ENCODE peak calls at places on chromosome 9, in four cellular contexts. One of them, this sample, is unnamed.
A peak's percentile ranks its signal among the peaks of the same experiment; 100 is the strongest.

GRCh38 chr9:97386265-97386633 is 25.6 kb upstream of the TDRD7 start:
- DNase-seq in SK-N-SH: no peak
- DNase-seq in K562: no peak
- DNase-seq in HCT116: no peak
- DNase-seq in this sample: peak; percentile 43

GRCh38 chr9:96599298-96599697 is 20.3 kb downstream of the CDC14B start:
- DNase-seq in SK-N-SH: no peak
- DNase-seq in K562: no peak
- DNase-seq in HCT116: no peak
- DNase-seq in this sample: no peak

GRCh38 chr9:102135768-102136167 is 397.3 kb upstream of the GRIN3A start:
- DNase-seq in SK-N-SH: no peak
- DNase-seq in K562: no peak
- DNase-seq in HCT116: no peak
- DNase-seq in this sample: no peak

GRCh38 chr9:125732562-125732961 is 14.6 kb upstream of the PBX3 start:
- DNase-seq in SK-N-SH: no peak
- DNase-seq in K562: no peak
- DNase-seq in HCT116: no peak
- DNase-seq in this sample: no peak

GRCh38 chr9:61670616-61671015 is 480.8 kb downstream of the SPATA31A7 start:
- DNase-seq in SK-N-SH: no peak
- DNase-seq in K562: no peak
- DNase-seq in HCT116: no peak
- DNase-seq in this sample: no peak

GRCh38 chr9:114228034-114228808 is 72.9 kb downstream of the COL27A1 start:
- DNase-seq in SK-N-SH: no peak
- DNase-seq in K562: no peak
- DNase-seq in HCT116: no peak
- DNase-seq in this sample: no peak

GRCh38 chr9:96382175-96382574 is 1.3 kb downstream of the SLC35D2 start:
- DNase-seq in SK-N-SH: no peak
- DNase-seq in K562: peak; percentile 22
- DNase-seq in HCT116: peak; percentile 35
- DNase-seq in this sample: peak; percentile 20

GRCh38 chr9:34554211-34555001 is 31.6 kb upstream of the ENHO start:
- DNase-seq in SK-N-SH: peak; percentile 85
- DNase-seq in K562: no peak
- DNase-seq in HCT116: no peak
- DNase-seq in this sample: no peak

GRCh38 chr9:108543251-108543768 is 312.5 kb downstream of the ACTL7B start:
- DNase-seq in SK-N-SH: no peak
- DNase-seq in K562: no peak
- DNase-seq in HCT116: no peak
- DNase-seq in this sample: no peak

GRCh38 chr9:98370976-98371315 is 115.5 kb upstream of the TBC1D2 start:
- DNase-seq in SK-N-SH: no peak
- DNase-seq in K562: no peak
- DNase-seq in HCT116: no peak
- DNase-seq in this sample: no peak

GRCh38 chr9:81069038-81069795 is 620.1 kb downstream of the TLE1 start:
- DNase-seq in SK-N-SH: no peak
- DNase-seq in K562: no peak
- DNase-seq in HCT116: no peak
- DNase-seq in this sample: no peak

GRCh38 chr9:124830593-124830992 is 22.7 kb upstream of the WDR38 start:
- DNase-seq in SK-N-SH: no peak
- DNase-seq in K562: no peak
- DNase-seq in HCT116: no peak
- DNase-seq in this sample: no peak

GRCh38 chr9:35650341-35651158 is at the start of gene SIT1:
- DNase-seq in SK-N-SH: no peak
- DNase-seq in K562: no peak
- DNase-seq in HCT116: no peak
- DNase-seq in this sample: no peak

GRCh38 chr9:69385474-69386091 is 60.6 kb downstream of the ENTREP1 start:
- DNase-seq in SK-N-SH: no peak
- DNase-seq in K562: no peak
- DNase-seq in HCT116: no peak
- DNase-seq in this sample: no peak

GRCh38 chr9:136438909-136439549 is 616 bp downstream of the INPP5E start:
- DNase-seq in SK-N-SH: peak; percentile 82
- DNase-seq in K562: peak; percentile 47
- DNase-seq in HCT116: no peak
- DNase-seq in this sample: no peak

GRCh38 chr9:16442622-16443021 is 427.8 kb downstream of the BNC2 start:
- DNase-seq in SK-N-SH: no peak
- DNase-seq in K562: no peak
- DNase-seq in HCT116: no peak
- DNase-seq in this sample: no peak

GRCh38 chr9:35910613-35911488 is 1.6 kb downstream of the SPAAR start:
- DNase-seq in SK-N-SH: no peak
- DNase-seq in K562: peak; percentile 44
- DNase-seq in HCT116: peak; percentile 66
- DNase-seq in this sample: peak; percentile 58

GRCh38 chr9:114627553-114627952 is 16.5 kb downstream of the TMEM268 start:
- DNase-seq in SK-N-SH: no peak
- DNase-seq in K562: no peak
- DNase-seq in HCT116: no peak
- DNase-seq in this sample: no peak

GRCh38 chr9:70865471-70865870 is 255.9 kb downstream of the TRPM3 start:
- DNase-seq in SK-N-SH: no peak
- DNase-seq in K562: no peak
- DNase-seq in HCT116: no peak
- DNase-seq in this sample: no peak

GRCh38 chr9:70873506-70873905 is 247.9 kb downstream of the TRPM3 start:
- DNase-seq in SK-N-SH: no peak
- DNase-seq in K562: no peak
- DNase-seq in HCT116: no peak
- DNase-seq in this sample: no peak

GRCh38 chr9:70868044-70868443 is 253.4 kb downstream of the TRPM3 start:
- DNase-seq in SK-N-SH: no peak
- DNase-seq in K562: no peak
- DNase-seq in HCT116: no peak
- DNase-seq in this sample: no peak

GRCh38 chr9:70874451-70874850 is 247.0 kb downstream of the TRPM3 start:
- DNase-seq in SK-N-SH: no peak
- DNase-seq in K562: no peak
- DNase-seq in HCT116: no peak
- DNase-seq in this sample: no peak

GRCh38 chr9:70868661-70869652 is 252.5 kb downstream of the TRPM3 start:
- DNase-seq in SK-N-SH: no peak
- DNase-seq in K562: no peak
- DNase-seq in HCT116: no peak
- DNase-seq in this sample: no peak
- TF ChIP-seq ELF1 in SK-N-SH: no peak
- TF ChIP-seq ELF1 in K562: no peak
- TF ChIP-seq ELF1 in HCT116: no peak
- TF ChIP-seq ELF1 in this sample: no peak

DNA sequence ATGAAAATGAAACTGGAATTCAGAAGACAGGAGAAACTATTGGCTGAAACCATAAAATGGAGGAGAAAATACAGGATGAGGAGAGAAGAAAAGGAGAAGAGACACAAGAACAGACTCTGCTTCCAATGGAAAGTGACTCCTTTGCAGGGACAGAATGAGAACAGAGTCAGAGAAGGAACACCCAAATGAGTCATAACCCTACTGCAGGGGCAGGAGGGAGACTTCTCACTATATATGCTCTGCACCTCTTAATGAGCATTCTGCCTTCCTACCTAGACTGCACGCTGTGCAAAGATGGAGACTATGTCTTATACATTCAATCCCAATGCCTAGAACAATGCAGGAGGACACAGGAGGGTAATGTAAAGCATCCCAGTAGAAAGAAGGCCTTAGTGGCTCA is 2.1 kb downstream of the SAXO1 start:
- DNase-seq in SK-N-SH: no peak
- DNase-seq in K562: no peak
- DNase-seq in HCT116: no peak
- DNase-seq in this sample: no peak
- TF ChIP-seq ELF1 in SK-N-SH: no peak
- TF ChIP-seq ELF1 in K562: no peak
- TF ChIP-seq ELF1 in HCT116: no peak
- TF ChIP-seq ELF1 in this sample: no peak

DNA sequence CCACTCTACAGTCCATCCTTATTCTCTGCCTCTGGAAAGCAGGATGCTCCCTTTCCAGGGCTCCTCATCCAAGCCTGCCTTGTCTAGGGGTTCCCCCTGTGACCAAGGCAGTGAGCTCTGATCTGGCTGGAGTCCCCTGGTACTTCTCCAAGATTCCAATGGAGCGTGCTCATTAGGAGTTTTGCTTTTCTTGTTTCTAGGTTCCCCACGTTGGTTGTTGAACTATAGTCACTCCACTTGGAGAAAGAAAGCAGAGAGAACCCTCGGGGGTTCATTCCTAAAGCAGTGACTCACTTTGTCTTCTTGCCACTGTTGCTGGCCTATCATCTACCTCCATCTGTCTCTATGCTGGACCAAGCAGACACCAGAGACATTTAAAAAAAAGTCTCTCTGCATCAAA is 192.6 kb downstream of the TLE4 start:
- DNase-seq in SK-N-SH: peak; percentile 3
- DNase-seq in K562: no peak
- DNase-seq in HCT116: no peak
- DNase-seq in this sample: no peak
- TF ChIP-seq ELF1 in SK-N-SH: no peak
- TF ChIP-seq ELF1 in K562: no peak
- TF ChIP-seq ELF1 in HCT116: no peak
- TF ChIP-seq ELF1 in this sample: no peak

GRCh38 chr9:105206821-105207699 is 37.4 kb upstream of the SLC44A1 start:
- DNase-seq in SK-N-SH: no peak
- DNase-seq in K562: no peak
- DNase-seq in HCT116: no peak
- DNase-seq in this sample: no peak

GRCh38 chr9:105204416-105204815 is 40.0 kb upstream of the SLC44A1 start:
- DNase-seq in SK-N-SH: no peak
- DNase-seq in K562: no peak
- DNase-seq in HCT116: no peak
- DNase-seq in this sample: no peak

GRCh38 chr9:105205787-105206511 is 38.5 kb upstream of the SLC44A1 start:
- DNase-seq in SK-N-SH: no peak
- DNase-seq in K562: no peak
- DNase-seq in HCT116: no peak
- DNase-seq in this sample: no peak
- TF ChIP-seq ELF1 in SK-N-SH: no peak
- TF ChIP-seq ELF1 in K562: no peak
- TF ChIP-seq ELF1 in HCT116: no peak
- TF ChIP-seq ELF1 in this sample: no peak

GRCh38 chr9:86867658-86868313 is 79.5 kb downstream of the GAS1 start:
- DNase-seq in SK-N-SH: peak; percentile 20
- DNase-seq in K562: no peak
- DNase-seq in HCT116: no peak
- DNase-seq in this sample: no peak
- TF ChIP-seq ELF1 in SK-N-SH: no peak
- TF ChIP-seq ELF1 in K562: no peak
- TF ChIP-seq ELF1 in HCT116: no peak
- TF ChIP-seq ELF1 in this sample: no peak

GRCh38 chr9:83447351-83447750 is 90.8 kb downstream of the FRMD3 start:
- DNase-seq in SK-N-SH: no peak
- DNase-seq in K562: no peak
- DNase-seq in HCT116: no peak
- DNase-seq in this sample: no peak

GRCh38 chr9:83445703-83446102 is 92.5 kb downstream of the FRMD3 start:
- DNase-seq in SK-N-SH: no peak
- DNase-seq in K562: no peak
- DNase-seq in HCT116: no peak
- DNase-seq in this sample: no peak

GRCh38 chr9:83440641-83441040 is 97.6 kb downstream of the FRMD3 start:
- DNase-seq in SK-N-SH: no peak
- DNase-seq in K562: no peak
- DNase-seq in HCT116: no peak
- DNase-seq in this sample: no peak

GRCh38 chr9:83441390-83441789 is 96.8 kb downstream of the FRMD3 start:
- DNase-seq in SK-N-SH: no peak
- DNase-seq in K562: no peak
- DNase-seq in HCT116: no peak
- DNase-seq in this sample: no peak

GRCh38 chr9:83444110-83444509 is 94.1 kb downstream of the FRMD3 start:
- DNase-seq in SK-N-SH: peak; percentile 44
- DNase-seq in K562: peak; percentile 13
- DNase-seq in HCT116: no peak
- DNase-seq in this sample: no peak
- TF ChIP-seq ELF1 in SK-N-SH: no peak
- TF ChIP-seq ELF1 in K562: no peak
- TF ChIP-seq ELF1 in HCT116: no peak
- TF ChIP-seq ELF1 in this sample: no peak

GRCh38 chr9:87676976-87677775 is 48.7 kb upstream of the CTSL start:
- DNase-seq in SK-N-SH: no peak
- DNase-seq in K562: no peak
- DNase-seq in HCT116: no peak
- DNase-seq in this sample: no peak
- TF ChIP-seq ELF1 in SK-N-SH: no peak
- TF ChIP-seq ELF1 in K562: no peak
- TF ChIP-seq ELF1 in HCT116: no peak
- TF ChIP-seq ELF1 in this sample: no peak

GRCh38 chr9:126805546-126806262 is 864 bp downstream of the ZBTB43 start:
- DNase-seq in SK-N-SH: no peak
- DNase-seq in K562: peak; percentile 92
- DNase-seq in HCT116: peak; percentile 39
- DNase-seq in this sample: peak; percentile 81
- TF ChIP-seq ELF1 in SK-N-SH: no peak
- TF ChIP-seq ELF1 in K562: no peak
- TF ChIP-seq ELF1 in HCT116: no peak
- TF ChIP-seq ELF1 in this sample: no peak

GRCh38 chr9:120662513-120662912 is 51.8 kb downstream of the MEGF9 start:
- DNase-seq in SK-N-SH: peak; percentile 32
- DNase-seq in K562: no peak
- DNase-seq in HCT116: no peak
- DNase-seq in this sample: no peak

GRCh38 chr9:120659209-120659608 is 55.1 kb downstream of the MEGF9 start:
- DNase-seq in SK-N-SH: no peak
- DNase-seq in K562: no peak
- DNase-seq in HCT116: no peak
- DNase-seq in this sample: no peak

GRCh38 chr9:120659617-120660169 is 54.6 kb downstream of the MEGF9 start:
- DNase-seq in SK-N-SH: peak; percentile 25
- DNase-seq in K562: no peak
- DNase-seq in HCT116: no peak
- DNase-seq in this sample: no peak

GRCh38 chr9:120663950-120664349 is 50.3 kb downstream of the MEGF9 start:
- DNase-seq in SK-N-SH: no peak
- DNase-seq in K562: no peak
- DNase-seq in HCT116: no peak
- DNase-seq in this sample: no peak

GRCh38 chr9:120663380-120663779 is 50.9 kb downstream of the MEGF9 start:
- DNase-seq in SK-N-SH: no peak
- DNase-seq in K562: no peak
- DNase-seq in HCT116: no peak
- DNase-seq in this sample: no peak
- TF ChIP-seq ELF1 in SK-N-SH: no peak
- TF ChIP-seq ELF1 in K562: no peak
- TF ChIP-seq ELF1 in HCT116: no peak
- TF ChIP-seq ELF1 in this sample: no peak

DNA sequence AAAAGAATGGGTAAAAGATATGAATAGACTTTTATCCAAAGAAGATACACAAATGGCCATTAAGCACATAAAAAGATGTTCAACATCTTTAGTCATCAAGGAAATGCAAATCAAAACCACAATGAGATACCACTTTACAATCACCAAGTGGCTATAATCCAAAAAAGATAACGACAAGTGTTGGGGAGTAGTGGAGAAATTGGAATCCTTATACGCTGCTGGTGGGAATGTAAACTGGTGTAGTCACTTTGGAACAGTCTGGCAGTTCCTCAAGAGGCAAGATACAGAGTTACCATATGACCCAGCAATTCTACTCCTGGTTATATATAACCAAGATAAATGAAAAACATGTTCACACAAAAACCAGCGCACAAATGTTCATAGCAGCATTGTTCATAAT is 234.9 kb downstream of the SPATA31D1 start:
- DNase-seq in SK-N-SH: no peak
- DNase-seq in K562: no peak
- DNase-seq in HCT116: no peak
- DNase-seq in this sample: no peak
- TF ChIP-seq ELF1 in SK-N-SH: no peak
- TF ChIP-seq ELF1 in K562: no peak
- TF ChIP-seq ELF1 in HCT116: no peak
- TF ChIP-seq ELF1 in this sample: no peak